ENCODE peak calls at places on chromosome 15, in six cellular contexts. I is HCT116, B is left ventricle myocardium inferior, S is A549, Y is cardiac muscle cell, L is fibroblast of lung. Q is an unnamed sample.

GRCh38 chr15:60372223-60372622 is 25.6 kb downstream of the ANXA2 start:
- DNase-seq in I (no peak), B (no peak), S (no peak), Y (no peak), L (no peak), Q (no peak)

GRCh38 chr15:70375006-70375409 is 277.3 kb upstream of the TLE3 start:
- DNase-seq in I (no peak), B (no peak), S (peak), Y (peak), L (no peak), Q (no peak)

GRCh38 chr15:88612186-88612796 is 8.8 kb upstream of the AEN start:
- DNase-seq in I (no peak), B (no peak), S (no peak), Y (no peak), L (no peak), Q (no peak)

GRCh38 chr15:71469393-71469792 is 341.0 kb upstream of the NR2E3 start:
- DNase-seq in I (no peak), B (no peak), S (no peak), Y (no peak), L (no peak), Q (no peak)

GRCh38 chr15:50044904-50045303 is 74.1 kb downstream of the ATP8B4 start:
- DNase-seq in I (no peak), B (no peak), S (no peak), Y (no peak), L (no peak), Q (no peak)

GRCh38 chr15:39273805-39274411 is 307.0 kb upstream of the THBS1 start:
- DNase-seq in I (no peak), B (no peak), S (peak), Y (peak), L (peak), Q (no peak)

GRCh38 chr15:90571063-90571541 is 41.4 kb downstream of the CRTC3 start:
- DNase-seq in I (peak), B (peak), S (no peak), Y (no peak), L (no peak), Q (no peak)

GRCh38 chr15:75058127-75058905 is 34.9 kb downstream of the PPCDC start:
- DNase-seq in I (no peak), B (no peak), S (no peak), Y (no peak), L (no peak), Q (peak)

GRCh38 chr15:91865903-91866302 is 12.4 kb downstream of the SLCO3A1 start:
- DNase-seq in I (no peak), B (no peak), S (no peak), Y (no peak), L (no peak), Q (no peak)

GRCh38 chr15:28896944-28897343 is 11.2 kb downstream of the APBA2 start:
- DNase-seq in I (no peak), B (no peak), S (no peak), Y (peak), L (peak), Q (no peak)

GRCh38 chr15:78909791-78910228 is 35.0 kb downstream of the CTSH start:
- DNase-seq in I (peak), B (no peak), S (peak), Y (peak), L (peak), Q (peak)
- H3K27ac ChIP-seq in I (no peak), B (no peak), S (no peak), Y (peak), L (no peak), Q (no peak)

DNA sequence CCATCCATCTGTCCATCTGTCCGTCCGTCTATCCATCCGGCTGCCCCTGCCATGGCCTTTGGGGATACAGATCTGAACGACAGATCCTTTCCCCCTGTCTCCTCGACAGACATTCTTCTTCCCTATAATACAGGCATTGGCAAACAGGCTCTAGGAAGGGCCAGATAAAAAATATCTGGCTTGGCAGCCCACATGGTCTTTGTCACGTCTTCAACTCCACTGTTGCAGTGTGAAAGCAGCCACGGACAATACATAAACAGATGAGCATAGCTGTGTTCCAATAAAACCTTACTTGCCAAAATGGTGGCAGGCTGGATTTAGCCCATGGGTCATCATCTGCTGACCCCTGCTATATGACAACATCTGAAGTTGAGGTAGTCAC is 128.5 kb upstream of the SMAD3 start:
- DNase-seq in I (no peak), B (no peak), S (no peak), Y (peak), L (no peak), Q (no peak)
- H3K4me3 ChIP-seq in I (no peak), B (peak), S (no peak), Y (no peak), L (peak), Q (no peak)

GRCh38 chr15:35549567-35549966 is 3.6 kb upstream of the DPH6 start:
- DNase-seq in I (no peak), B (no peak), S (no peak), Y (no peak), L (no peak), Q (peak)
- H3K27ac ChIP-seq in I (no peak), B (no peak), S (no peak), Y (peak), L (no peak), Q (no peak)

GRCh38 chr15:34984884-34985630 is 3.0 kb downstream of the ZNF770 start:
- DNase-seq in I (no peak), B (no peak), S (no peak), Y (peak), L (peak), Q (no peak)
- H3K4me3 ChIP-seq in I (no peak), B (peak), S (no peak), Y (no peak), L (no peak), Q (no peak)

DNA sequence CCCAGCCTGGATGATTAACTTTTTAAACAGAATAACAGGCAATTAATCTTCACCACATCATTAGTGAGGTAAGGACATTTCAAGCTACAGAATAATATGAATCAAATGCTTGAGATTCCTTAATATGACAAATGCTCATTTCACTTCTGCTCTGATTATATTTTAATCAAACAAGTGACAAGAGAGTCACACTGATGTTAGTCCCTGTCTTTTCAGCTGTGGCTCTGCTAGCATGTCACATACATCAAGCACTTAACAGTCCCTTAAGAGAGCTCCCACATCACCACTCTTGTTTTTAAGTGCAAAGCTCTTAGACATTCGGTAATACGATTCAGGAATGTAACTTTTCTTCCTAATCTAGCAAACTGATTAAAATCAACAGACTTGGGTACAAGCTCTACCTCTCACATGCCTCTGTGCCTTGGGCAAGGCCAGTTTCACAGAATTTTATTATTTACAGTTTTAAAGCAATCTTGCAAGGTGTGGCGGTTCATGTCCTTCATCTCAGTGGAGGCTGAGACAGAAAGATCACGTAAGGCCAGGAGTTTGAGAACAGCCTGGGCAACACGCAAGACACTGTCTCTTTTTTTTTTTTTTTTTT is 78.2 kb downstream of the LDHAL6B start:
- DNase-seq in I (no peak), B (no peak), S (no peak), Y (no peak), L (no peak), Q (no peak)
- H3K27ac ChIP-seq in I (peak), B (no peak), S (peak), Y (no peak), L (no peak), Q (no peak)

GRCh38 chr15:51077565-51078153 is 17.0 kb downstream of the TNFAIP8L3 start:
- DNase-seq in I (no peak), B (peak), S (no peak), Y (peak), L (peak), Q (peak)
- H3K4me3 ChIP-seq in I (no peak), B (peak), S (no peak), Y (no peak), L (no peak), Q (peak)

Q was measured in mesendoderm.